ENCODE peak calls at places on chromosomes 7 and 10, in ten cellular contexts. X, C, H, D, L, W, K, N, S and U are unnamed samples.

GRCh38 chr10:10092581-10092980 is 925.1 kb upstream of the CELF2 start:
- DNase-seq in X (no peak), C (peak; percentile 53), H (no peak), D (no peak), L (peak; percentile 4), W (peak; percentile 66), K (peak; percentile 1), N (peak; percentile 30), S (no peak), U (no peak)

GRCh38 chr7:135512135-135512887 is 2.4 kb upstream of the CNOT4 start:
- DNase-seq in X (peak; percentile 31), C (peak; percentile 84), H (no peak), D (peak; percentile 27), L (peak; percentile 60), W (peak; percentile 76), K (no peak), N (no peak), S (peak; percentile 90), U (peak; percentile 65)

GRCh38 chr10:122044045-122044661 is 55.2 kb downstream of the TACC2 start:
- DNase-seq in X (no peak), C (no peak), H (no peak), D (peak; percentile 63), L (no peak), W (peak; percentile 42), K (no peak), N (no peak), S (no peak), U (peak; percentile 8)

GRCh38 chr10:44923611-44924010 is 12.5 kb downstream of the TMEM72 start:
- DNase-seq in X (no peak), C (no peak), H (no peak), D (no peak), L (no peak), W (no peak), K (no peak), N (no peak), S (no peak), U (no peak)

GRCh38 chr10:6186894-6187256 is 15.9 kb upstream of the PFKFB3 start:
- DNase-seq in X (no peak), C (no peak), H (no peak), D (no peak), L (no peak), W (no peak), K (no peak), N (no peak), S (no peak), U (no peak)

GRCh38 chr10:102648889-102649752 is 4.8 kb downstream of the TRIM8 start:
- DNase-seq in X (no peak), C (no peak), H (no peak), D (no peak), L (no peak), W (no peak), K (no peak), N (no peak), S (no peak), U (no peak)

GRCh38 chr10:43128958-43129706 is 9.1 kb upstream of the CSGALNACT2 start:
- DNase-seq in X (peak; percentile 95), C (peak; percentile 95), H (no peak), D (peak; percentile 17), L (peak; percentile 98), W (peak; percentile 99), K (peak; percentile 93), N (peak; percentile 30), S (no peak), U (peak; percentile 85)

GRCh38 chr10:115001506-115002381 is 63.7 kb downstream of the TRUB1 start:
- DNase-seq in X (no peak), C (peak; percentile 18), H (no peak), D (no peak), L (peak; percentile 13), W (peak; percentile 46), K (no peak), N (no peak), S (no peak), U (peak; percentile 39)

GRCh38 chr10:93598157-93598556 is 2.9 kb downstream of the RBP4 start:
- DNase-seq in X (no peak), C (peak; percentile 4), H (no peak), D (no peak), L (no peak), W (peak; percentile 26), K (no peak), N (no peak), S (no peak), U (no peak)

GRCh38 chr10:124650820-124651401 is 93.3 kb downstream of the FAM53B start:
- DNase-seq in X (no peak), C (no peak), H (no peak), D (no peak), L (no peak), W (no peak), K (no peak), N (no peak), S (no peak), U (no peak)

GRCh38 chr10:37754538-37755323 is 102.7 kb downstream of the ZNF248 start:
- DNase-seq in X (no peak), C (no peak), H (no peak), D (peak; percentile 26), L (peak; percentile 4), W (peak; percentile 3), K (no peak), N (no peak), S (peak; percentile 72), U (peak; percentile 20)

GRCh38 chr7:55074008-55074499 is 55.2 kb downstream of the EGFR start:
- DNase-seq in X (peak; percentile 93), C (peak; percentile 68), H (no peak), D (peak; percentile 94), L (peak; percentile 82), W (peak; percentile 98), K (no peak), N (peak; percentile 69), S (peak; percentile 98), U (peak; percentile 88)
- H3K4me3 ChIP-seq in X (peak overlapping the region; percentile 21), C (peak overlapping the region; percentile 42), H (peak overlapping the region; percentile 31), D (no peak overlapping the region), L (peak overlapping the region; percentile 49), W (peak overlapping the region; percentile 40), K (peak overlapping the region; percentile 1), N (no peak overlapping the region), S (peak overlapping the region; percentile 14), U (peak overlapping the region; percentile 54)

DNA sequence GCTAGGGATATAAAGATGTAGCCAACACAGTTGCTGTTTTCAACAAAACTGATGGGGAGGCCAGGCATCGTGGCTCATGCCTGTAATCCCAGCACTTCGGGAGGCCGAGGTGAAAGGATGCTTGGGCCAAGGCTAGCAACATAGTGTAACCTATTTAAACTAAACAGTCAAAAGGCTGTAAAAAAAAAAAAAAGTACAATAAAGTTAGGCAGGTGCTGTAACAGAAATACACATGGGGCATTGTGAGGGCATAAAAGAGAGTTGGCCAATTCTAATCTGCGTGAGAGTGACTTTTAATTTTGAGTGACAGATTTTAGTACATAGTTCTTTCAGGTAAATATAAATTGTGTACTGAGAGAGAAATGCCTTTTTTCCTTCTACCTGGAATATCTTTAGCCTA is 6.2 kb downstream of the XRCC2 start:
- DNase-seq in X (no peak), C (no peak), H (no peak), D (no peak), L (no peak), W (no peak), K (no peak), N (no peak), S (no peak), U (no peak)
- TF ChIP-seq CTCF in X (no peak), C (no peak), H (no peak), D (no peak), L (no peak), W (no peak), K (no peak), N (no peak), S (no peak), U (no peak)

GRCh38 chr7:55255501-55256445 is 109.4 kb upstream of the LANCL2 start:
- DNase-seq in X (no peak), C (peak; percentile 82), H (peak; percentile 23), D (peak; percentile 88), L (peak; percentile 71), W (peak; percentile 85), K (no peak), N (peak; percentile 81), S (peak; percentile 85), U (peak; percentile 75)

GRCh38 chr7:55252386-55252785 is 112.8 kb upstream of the LANCL2 start:
- DNase-seq in X (no peak), C (no peak), H (no peak), D (no peak), L (peak; percentile 23), W (no peak), K (no peak), N (no peak), S (no peak), U (no peak)

GRCh38 chr7:55253188-55253587 is 111.9 kb upstream of the LANCL2 start:
- DNase-seq in X (no peak), C (no peak), H (no peak), D (no peak), L (no peak), W (no peak), K (no peak), N (no peak), S (no peak), U (no peak)

GRCh38 chr7:55254596-55255500 is 110.3 kb upstream of the LANCL2 start:
- DNase-seq in X (no peak), C (peak; percentile 68), H (peak; percentile 31), D (peak; percentile 91), L (peak; percentile 60), W (peak; percentile 76), K (no peak), N (peak; percentile 84), S (peak; percentile 76), U (peak; percentile 72)

GRCh38 chr7:55254242-55254595 is 110.9 kb upstream of the LANCL2 start:
- DNase-seq in X (no peak), C (no peak), H (no peak), D (peak; percentile 26), L (no peak), W (no peak), K (no peak), N (no peak), S (no peak), U (no peak)
- H3K4me3 ChIP-seq in X (peak overlapping the region; percentile 54), C (peak overlapping the region; percentile 60), H (peak overlapping the region; percentile 76), D (peak overlapping the region; percentile 61), L (peak overlapping the region; percentile 63), W (peak overlapping the region; percentile 51), K (peak overlapping the region; percentile 52), N (peak overlapping the region; percentile 0), S (peak overlapping the region; percentile 69), U (peak overlapping the region; percentile 71)

DNA sequence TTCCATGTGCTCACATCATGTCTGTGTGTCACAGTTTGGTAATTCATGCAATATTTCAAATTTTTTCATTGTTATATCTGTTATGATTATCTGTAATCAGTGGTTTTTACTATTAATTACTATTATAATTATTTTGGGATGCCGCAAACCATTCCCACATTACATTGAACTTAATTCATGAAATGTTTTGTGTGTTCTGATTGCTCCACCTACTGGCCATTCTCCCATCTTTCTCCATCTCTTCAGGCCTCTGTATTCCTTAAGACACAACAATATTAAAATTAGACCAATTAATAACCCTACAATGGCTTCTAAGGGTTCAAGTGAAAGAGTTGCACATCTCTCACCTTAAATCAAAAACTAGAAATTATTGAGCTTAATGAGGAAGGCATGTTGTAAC is 398.5 kb downstream of the PCDH15 start:
- DNase-seq in X (no peak), C (peak; percentile 29), H (no peak), D (no peak), L (no peak), W (peak; percentile 52), K (no peak), N (no peak), S (peak; percentile 19), U (no peak)
- TF ChIP-seq CTCF in X (peak; percentile 4), C (peak; percentile 32), H (no peak), D (no peak), L (no peak), W (peak; percentile 44), K (peak; percentile 5), N (no peak), S (peak; percentile 26), U (no peak)

GRCh38 chr7:44979481-44980392 is 922 bp upstream of the MYO1G start:
- DNase-seq in X (no peak), C (no peak), H (no peak), D (no peak), L (no peak), W (no peak), K (no peak), N (no peak), S (peak; percentile 40), U (peak; percentile 30)
- H3K4me3 ChIP-seq in X (no peak overlapping the region), C (no peak overlapping the region), H (peak overlapping the region; percentile 26), D (no peak overlapping the region), L (no peak overlapping the region), W (no peak overlapping the region), K (no peak overlapping the region), N (no peak overlapping the region), S (no peak overlapping the region), U (no peak overlapping the region)